ENCODE peak calls at places on chromosomes 1 and 21, in seven cellular contexts. One of them, this sample, is unnamed.

GRCh38 chr1:14606632-14607031 is 8.1 kb downstream of the KAZN start:
- DNase-seq in lower leg skin: no peak
- DNase-seq in A549: no peak
- DNase-seq in GM12892: no peak
- DNase-seq in IMR-90: no peak
- DNase-seq in esophagus squamous epithelium: no peak
- DNase-seq in prostate gland: no peak
- DNase-seq in this sample: no peak

GRCh38 chr1:1598720-1599029 is 1.3 kb downstream of the FNDC10 start:
- DNase-seq in IMR-90: no peak
- DNase-seq in A549: no peak
- DNase-seq in lower leg skin: peak; percentile 83
- DNase-seq in prostate gland: no peak
- DNase-seq in GM12892: no peak
- DNase-seq in esophagus squamous epithelium: no peak
- DNase-seq in this sample: no peak

GRCh38 chr1:108644984-108645383 is 15.9 kb downstream of the HENMT1 start:
- DNase-seq in A549: no peak
- DNase-seq in IMR-90: no peak
- DNase-seq in GM12892: no peak
- DNase-seq in prostate gland: no peak
- DNase-seq in esophagus squamous epithelium: no peak
- DNase-seq in lower leg skin: no peak
- DNase-seq in this sample: no peak

GRCh38 chr1:27357281-27358037 is 9.3 kb downstream of the MAP3K6 start:
- DNase-seq in prostate gland: peak; percentile 77
- DNase-seq in esophagus squamous epithelium: peak; percentile 43
- DNase-seq in lower leg skin: peak; percentile 95
- DNase-seq in A549: peak; percentile 78
- DNase-seq in IMR-90: peak; percentile 32
- DNase-seq in GM12892: peak; percentile 95
- DNase-seq in this sample: peak; percentile 68

GRCh38 chr21:45317401-45318145 is 29.9 kb upstream of the POFUT2 start:
- DNase-seq in IMR-90: peak; percentile 94
- DNase-seq in esophagus squamous epithelium: no peak
- DNase-seq in GM12892: no peak
- DNase-seq in lower leg skin: no peak
- DNase-seq in A549: no peak
- DNase-seq in prostate gland: no peak
- DNase-seq in this sample: no peak

GRCh38 chr1:225146478-225146877 is 217.0 kb downstream of the DNAH14 start:
- DNase-seq in lower leg skin: no peak
- DNase-seq in esophagus squamous epithelium: no peak
- DNase-seq in A549: no peak
- DNase-seq in IMR-90: no peak
- DNase-seq in prostate gland: no peak
- DNase-seq in GM12892: no peak
- DNase-seq in this sample: no peak

GRCh38 chr1:208098758-208099157 is 145.4 kb downstream of the PLXNA2 start:
- DNase-seq in esophagus squamous epithelium: no peak
- DNase-seq in IMR-90: no peak
- DNase-seq in lower leg skin: no peak
- DNase-seq in GM12892: no peak
- DNase-seq in prostate gland: no peak
- DNase-seq in A549: no peak
- DNase-seq in this sample: no peak

GRCh38 chr1:52210044-52210443 is 68.2 kb downstream of the ZFYVE9 start:
- DNase-seq in lower leg skin: no peak
- DNase-seq in esophagus squamous epithelium: no peak
- DNase-seq in IMR-90: no peak
- DNase-seq in prostate gland: no peak
- DNase-seq in A549: no peak
- DNase-seq in GM12892: no peak
- DNase-seq in this sample: no peak

GRCh38 chr1:216057080-216057479 is 366.2 kb downstream of the USH2A start:
- DNase-seq in lower leg skin: no peak
- DNase-seq in A549: no peak
- DNase-seq in GM12892: no peak
- DNase-seq in esophagus squamous epithelium: no peak
- DNase-seq in prostate gland: no peak
- DNase-seq in IMR-90: peak; percentile 10
- DNase-seq in this sample: no peak

GRCh38 chr1:212514782-212515181 is 82.1 kb downstream of the NENF start:
- DNase-seq in prostate gland: no peak
- DNase-seq in A549: no peak
- DNase-seq in esophagus squamous epithelium: no peak
- DNase-seq in GM12892: no peak
- DNase-seq in lower leg skin: no peak
- DNase-seq in IMR-90: no peak
- DNase-seq in this sample: no peak

GRCh38 chr1:64505232-64505943 is 35.5 kb downstream of the CACHD1 start:
- DNase-seq in esophagus squamous epithelium: no peak
- DNase-seq in lower leg skin: peak; percentile 84
- DNase-seq in GM12892: peak; percentile 2
- DNase-seq in prostate gland: no peak
- DNase-seq in IMR-90: no peak
- DNase-seq in A549: peak; percentile 34
- DNase-seq in this sample: peak; percentile 65

GRCh38 chr1:85550784-85551516 is 29.6 kb upstream of the CCN1 start:
- DNase-seq in A549: no peak
- DNase-seq in prostate gland: peak; percentile 51
- DNase-seq in IMR-90: peak; percentile 86
- DNase-seq in lower leg skin: no peak
- DNase-seq in GM12892: no peak
- DNase-seq in esophagus squamous epithelium: no peak
- DNase-seq in this sample: no peak

GRCh38 chr1:246632584-246633168 is 66.4 kb downstream of the CNST start:
- DNase-seq in IMR-90: peak; percentile 88
- DNase-seq in lower leg skin: no peak
- DNase-seq in GM12892: no peak
- DNase-seq in prostate gland: no peak
- DNase-seq in esophagus squamous epithelium: no peak
- DNase-seq in A549: no peak
- DNase-seq in this sample: peak; percentile 27

GRCh38 chr1:220917101-220917500 is 37.9 kb downstream of the HLX start:
- DNase-seq in A549: no peak
- DNase-seq in IMR-90: no peak
- DNase-seq in GM12892: no peak
- DNase-seq in lower leg skin: no peak
- DNase-seq in esophagus squamous epithelium: no peak
- DNase-seq in prostate gland: no peak
- DNase-seq in this sample: no peak

GRCh38 chr1:116418091-116418830 is 45.2 kb downstream of the ATP1A1 start:
- DNase-seq in esophagus squamous epithelium: peak; percentile 50
- DNase-seq in lower leg skin: peak; percentile 96
- DNase-seq in GM12892: peak; percentile 68
- DNase-seq in A549: peak; percentile 34
- DNase-seq in IMR-90: peak; percentile 75
- DNase-seq in prostate gland: peak; percentile 76
- DNase-seq in this sample: peak; percentile 60

DNA sequence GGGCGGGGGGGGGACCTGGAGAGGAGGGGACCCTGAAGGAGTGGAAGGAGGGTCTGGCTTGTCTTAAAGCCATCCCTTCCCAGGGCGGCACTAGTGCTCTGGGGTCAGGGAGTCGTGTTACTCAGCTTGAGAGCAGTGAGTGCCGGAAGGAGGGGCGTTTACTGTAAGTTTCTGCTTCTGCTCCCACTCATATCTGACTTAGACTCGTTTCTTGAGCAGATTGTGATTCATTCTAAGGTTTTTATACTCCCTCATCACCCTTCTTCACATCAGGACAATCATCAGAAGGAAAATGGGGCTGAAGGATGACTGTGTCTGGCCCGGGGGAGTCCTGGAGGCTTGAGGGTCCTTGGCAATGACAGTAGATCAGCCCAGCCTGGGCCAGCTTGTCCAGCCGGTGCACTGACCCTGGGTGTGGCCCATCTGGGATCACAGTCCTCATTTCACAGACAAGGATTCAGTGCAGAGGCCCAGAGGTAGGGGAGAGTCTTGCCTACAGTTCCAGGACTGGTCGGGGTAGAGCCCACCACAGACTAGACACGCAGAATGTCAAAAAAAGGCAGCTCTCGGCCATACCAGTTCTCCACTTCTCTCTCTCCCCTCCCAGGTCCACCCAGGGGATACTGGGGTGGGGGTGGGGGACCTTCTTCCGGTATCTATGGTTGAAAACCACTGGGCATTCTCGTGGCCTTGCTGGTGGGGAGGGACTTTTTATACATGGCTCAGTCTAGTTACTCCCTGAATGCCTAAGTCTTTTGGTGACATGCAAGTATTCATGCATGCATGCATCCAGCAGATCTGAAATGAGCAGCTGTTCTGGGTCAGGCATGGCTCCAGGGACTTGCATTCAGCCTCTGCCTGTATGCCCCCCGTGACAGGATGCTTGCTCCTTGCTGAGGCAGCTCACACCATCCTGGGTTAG is 5.1 kb downstream of the TNFRSF8 start:
- DNase-seq in GM12892: no peak
- DNase-seq in A549: no peak
- DNase-seq in prostate gland: no peak
- DNase-seq in lower leg skin: no peak
- DNase-seq in esophagus squamous epithelium: no peak
- DNase-seq in IMR-90: peak; percentile 81
- DNase-seq in this sample: peak; percentile 52
- TF ChIP-seq POLR2A in GM12892: peak; percentile 27
- TF ChIP-seq POLR2A in A549: no peak
- TF ChIP-seq POLR2A in prostate gland: no peak
- TF ChIP-seq POLR2A in lower leg skin: no peak
- TF ChIP-seq POLR2A in esophagus squamous epithelium: no peak
- TF ChIP-seq POLR2A in IMR-90: no peak
- TF ChIP-seq POLR2A in this sample: no peak

DNA sequence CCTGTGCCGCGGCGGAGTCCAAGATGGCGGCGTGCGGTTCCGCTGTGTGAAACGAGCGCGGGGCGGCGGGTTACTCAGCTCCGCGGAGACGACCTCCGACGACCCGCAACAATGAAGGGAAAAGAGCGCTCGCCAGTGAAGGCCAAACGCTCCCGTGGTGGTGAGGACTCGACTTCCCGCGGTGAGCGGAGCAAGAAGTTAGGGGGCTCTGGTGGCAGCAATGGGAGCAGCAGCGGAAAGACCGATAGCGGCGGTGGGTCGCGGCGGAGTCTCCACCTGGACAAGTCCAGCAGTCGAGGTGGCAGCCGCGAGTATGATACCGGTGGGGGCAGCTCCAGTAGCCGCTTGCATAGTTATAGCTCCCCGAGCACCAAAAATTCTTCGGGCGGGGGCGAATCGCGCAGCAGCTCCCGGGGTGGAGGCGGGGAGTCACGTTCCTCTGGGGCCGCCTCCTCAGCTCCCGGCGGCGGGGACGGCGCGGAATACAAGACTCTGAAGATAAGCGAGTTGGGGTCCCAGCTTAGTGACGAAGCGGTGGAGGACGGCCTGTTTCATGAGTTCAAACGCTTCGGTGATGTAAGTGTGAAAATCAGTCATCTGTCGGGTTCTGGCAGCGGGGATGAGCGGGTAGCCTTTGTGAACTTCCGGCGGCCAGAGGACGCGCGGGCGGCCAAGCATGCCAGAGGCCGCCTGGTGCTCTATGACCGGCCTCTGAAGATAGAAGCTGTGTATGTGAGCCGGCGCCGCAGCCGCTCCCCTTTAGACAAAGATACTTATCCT is 440 bp downstream of the RBM15 start:
- DNase-seq in lower leg skin: no peak
- DNase-seq in prostate gland: peak; percentile 46
- DNase-seq in esophagus squamous epithelium: no peak
- DNase-seq in A549: peak; percentile 30
- DNase-seq in GM12892: peak; percentile 37
- DNase-seq in IMR-90: peak; percentile 54
- DNase-seq in this sample: peak; percentile 17
- TF ChIP-seq POLR2A in lower leg skin: peak; percentile 82
- TF ChIP-seq POLR2A in prostate gland: peak; percentile 73
- TF ChIP-seq POLR2A in esophagus squamous epithelium: no peak
- TF ChIP-seq POLR2A in A549: peak; percentile 57
- TF ChIP-seq POLR2A in GM12892: peak; percentile 91
- TF ChIP-seq POLR2A in IMR-90: peak; percentile 82
- TF ChIP-seq POLR2A in this sample: peak; percentile 76

GRCh38 chr1:42456010-42456753 is at the start of the genes PPCS and ZMYND12:
- DNase-seq in GM12892: peak; percentile 82
- DNase-seq in esophagus squamous epithelium: peak; percentile 68
- DNase-seq in A549: peak; percentile 62
- DNase-seq in lower leg skin: peak; percentile 96
- DNase-seq in prostate gland: peak; percentile 83
- DNase-seq in IMR-90: peak; percentile 76
- DNase-seq in this sample: peak; percentile 61
- TF ChIP-seq POLR2A in GM12892: peak; percentile 92
- TF ChIP-seq POLR2A in esophagus squamous epithelium: no peak
- TF ChIP-seq POLR2A in A549: peak; percentile 80
- TF ChIP-seq POLR2A in lower leg skin: no peak
- TF ChIP-seq POLR2A in prostate gland: peak; percentile 60
- TF ChIP-seq POLR2A in IMR-90: peak; percentile 67
- TF ChIP-seq POLR2A in this sample: peak; percentile 72

GRCh38 chr1:178899402-178899801 is 28.5 kb upstream of the ANGPTL1 start:
- DNase-seq in IMR-90: no peak
- DNase-seq in prostate gland: no peak
- DNase-seq in esophagus squamous epithelium: no peak
- DNase-seq in lower leg skin: no peak
- DNase-seq in A549: no peak
- DNase-seq in GM12892: no peak
- DNase-seq in this sample: no peak

GRCh38 chr1:178898401-178898800 is 27.5 kb upstream of the ANGPTL1 start:
- DNase-seq in prostate gland: no peak
- DNase-seq in esophagus squamous epithelium: no peak
- DNase-seq in A549: no peak
- DNase-seq in lower leg skin: no peak
- DNase-seq in IMR-90: no peak
- DNase-seq in GM12892: no peak
- DNase-seq in this sample: no peak

DNA sequence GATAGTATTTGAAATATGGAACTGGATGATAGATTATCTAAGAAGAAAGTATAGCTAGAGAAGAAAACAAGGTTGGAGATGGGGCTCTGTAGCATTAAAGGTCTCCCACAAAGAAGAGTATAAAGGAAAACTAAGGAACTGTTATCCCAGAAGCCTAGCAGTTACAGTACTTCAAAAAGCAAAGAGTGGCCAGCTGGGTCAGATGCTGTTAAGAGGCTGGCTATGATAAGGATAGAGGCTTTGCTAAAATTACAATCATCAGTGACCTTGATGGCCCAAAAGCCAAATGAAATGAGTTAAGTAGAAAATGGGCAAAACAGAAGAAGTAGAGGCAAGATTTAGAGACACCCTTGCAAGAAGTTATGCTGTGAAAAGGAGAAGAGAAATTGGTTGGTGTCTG is 25.1 kb upstream of the ANGPTL1 start:
- DNase-seq in prostate gland: no peak
- DNase-seq in esophagus squamous epithelium: no peak
- DNase-seq in A549: no peak
- DNase-seq in lower leg skin: no peak
- DNase-seq in IMR-90: no peak
- DNase-seq in GM12892: no peak
- DNase-seq in this sample: no peak
- TF ChIP-seq POLR2A in prostate gland: no peak
- TF ChIP-seq POLR2A in esophagus squamous epithelium: no peak
- TF ChIP-seq POLR2A in A549: no peak
- TF ChIP-seq POLR2A in lower leg skin: no peak
- TF ChIP-seq POLR2A in IMR-90: no peak
- TF ChIP-seq POLR2A in GM12892: no peak
- TF ChIP-seq POLR2A in this sample: no peak